ENCODE peak calls at places on chromosomes 16 and 17, in four cellular contexts. X, U, I and S are unnamed samples.

GRCh38 chr17:20191066-20191465 is 181.9 kb downstream of the SPECC1 start:
- DNase-seq in X (no peak), U (no peak), I (no peak), S (no peak)

GRCh38 chr17:39702901-39703893 is 3.3 kb downstream of the ERBB2 start:
- DNase-seq in X (no peak), U (no peak), I (no peak), S (peak)

GRCh38 chr17:30244853-30245385 is 9.4 kb upstream of the SLC6A4 start:
- DNase-seq in X (no peak), U (no peak), I (no peak), S (no peak)

GRCh38 chr16:9683677-9684076 is 498.6 kb downstream of the GRIN2A start:
- DNase-seq in X (no peak), U (no peak), I (no peak), S (no peak)

GRCh38 chr17:80220709-80221215 is 535 bp downstream of the SLC26A11 start:
- DNase-seq in X (no peak), U (peak), I (peak), S (no peak)

GRCh38 chr16:67016143-67016542 is 12.8 kb upstream of the CBFB start:
- DNase-seq in X (no peak), U (peak), I (no peak), S (no peak)

GRCh38 chr17:41647940-41648410 is 23.6 kb upstream of the KRT17 start:
- DNase-seq in X (peak), U (peak), I (peak), S (peak)

GRCh38 chr17:2122641-2123302 is 67.9 kb downstream of the HIC1 start:
- DNase-seq in X (no peak), U (peak), I (peak), S (peak)

GRCh38 chr16:65975049-65975708 is 391.3 kb upstream of the CDH5 start:
- DNase-seq in X (no peak), U (no peak), I (no peak), S (no peak)

GRCh38 chr17:81457396-81457795 is 55.2 kb downstream of the ACTG1 start:
- DNase-seq in X (no peak), U (no peak), I (no peak), S (no peak)

GRCh38 chr16:574021-574760 is 4.4 kb downstream of the PIGQ start:
- DNase-seq in X (no peak), U (no peak), I (no peak), S (no peak)

GRCh38 chr16:64933890-64934289 is 188.0 kb downstream of the CDH11 start:
- DNase-seq in X (no peak), U (no peak), I (no peak), S (no peak)

GRCh38 chr16:23504453-23505179 is 5.7 kb downstream of the GGA2 start:
- DNase-seq in X (peak), U (peak), I (peak), S (peak)

GRCh38 chr17:28549274-28550132 is 2.9 kb downstream of the UNC119 start:
- DNase-seq in X (no peak), U (no peak), I (no peak), S (no peak)

GRCh38 chr17:28548417-28549130 is 3.9 kb downstream of the UNC119 start:
- DNase-seq in X (no peak), U (no peak), I (no peak), S (no peak)

GRCh38 chr17:28545787-28546415 is 6.5 kb downstream of the UNC119 start:
- DNase-seq in X (no peak), U (no peak), I (no peak), S (no peak)

GRCh38 chr17:28547096-28547622 is 5.3 kb downstream of the UNC119 start:
- DNase-seq in X (no peak), U (no peak), I (no peak), S (peak)

DNA sequence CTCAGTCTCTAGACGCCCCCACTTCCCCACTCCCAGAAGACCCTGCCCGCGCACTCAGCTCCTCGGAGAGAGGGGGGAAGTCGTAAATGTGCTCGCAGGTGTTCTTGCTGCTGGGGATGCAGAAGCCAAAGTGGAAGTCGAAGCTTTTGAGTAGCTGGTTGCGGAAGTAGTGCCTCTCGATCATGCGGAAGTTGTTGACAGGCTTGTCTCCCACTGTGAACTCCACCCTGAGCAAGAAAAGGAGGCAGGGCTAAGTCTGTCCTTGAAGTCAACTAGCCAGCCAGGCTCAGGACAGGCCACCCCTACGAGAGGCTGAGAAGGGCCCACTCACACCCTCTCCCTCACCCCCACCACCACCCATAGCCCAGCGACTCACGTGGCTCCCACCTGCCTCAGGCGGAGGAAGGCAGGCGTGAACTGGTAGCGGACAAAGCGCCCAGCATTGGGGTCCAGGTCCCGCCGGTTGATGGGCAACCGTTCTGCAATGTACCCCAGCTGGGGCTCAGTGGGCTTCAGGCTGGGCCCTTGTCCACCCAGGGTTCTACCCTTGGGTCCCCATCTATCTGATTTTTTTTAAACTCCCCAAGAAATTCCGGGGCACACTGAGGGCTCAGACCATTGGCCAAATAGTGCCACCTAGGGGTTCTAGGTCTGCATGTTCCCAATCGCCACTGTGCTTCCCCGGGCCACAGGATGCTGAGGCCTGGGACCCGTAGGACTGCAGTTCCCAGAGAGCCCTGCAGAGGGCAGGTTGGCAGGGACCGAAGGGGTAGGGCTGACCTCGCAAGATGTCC is 4.6 kb downstream of the UNC119 start:
- DNase-seq in X (peak), U (peak), I (peak), S (peak)
- H3K27ac ChIP-seq in X (no peak), U (no peak), I (no peak), S (no peak)

GRCh38 chr17:28895794-28896447 is 1.6 kb downstream of the FLOT2 start:
- DNase-seq in X (no peak), U (no peak), I (no peak), S (no peak)
- H3K27ac ChIP-seq in X (no peak), U (peak), I (peak), S (no peak)

GRCh38 chr17:75317671-75318070 is 28.4 kb upstream of the SLC25A19 start:
- DNase-seq in X (no peak), U (no peak), I (no peak), S (no peak)
- H3K27ac ChIP-seq in X (no peak), U (no peak), I (no peak), S (no peak)

DNA sequence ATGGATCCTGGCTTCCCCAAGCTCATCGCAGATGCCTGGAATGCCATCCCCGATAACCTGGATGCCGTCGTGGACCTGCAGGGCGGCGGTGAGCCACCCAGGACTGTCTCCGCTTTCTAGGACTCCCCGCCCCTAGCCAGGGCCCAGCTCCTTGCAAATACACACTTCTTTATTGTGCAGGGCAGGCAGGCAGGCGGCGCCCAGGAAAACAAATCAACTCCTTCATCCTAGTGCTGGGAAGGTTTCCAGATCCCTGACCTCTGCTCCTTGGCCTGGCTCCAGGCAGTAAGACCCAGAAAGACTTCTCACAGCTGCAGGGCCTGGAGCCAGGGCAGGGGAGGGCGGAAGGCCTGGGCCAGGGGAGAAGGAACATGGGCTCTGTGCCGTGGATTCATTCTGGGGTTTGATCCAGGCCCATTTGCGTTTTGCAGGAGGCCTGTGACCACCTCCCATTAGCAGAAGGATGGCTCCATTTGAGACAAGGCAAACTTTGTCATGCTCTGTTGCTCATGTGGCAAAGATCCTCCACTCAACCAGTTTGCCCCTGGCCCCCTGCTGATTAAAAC is 6.0 kb upstream of the LPCAT2 start:
- DNase-seq in X (no peak), U (peak), I (peak), S (peak)
- H3K27ac ChIP-seq in X (peak), U (peak), I (peak), S (peak)

GRCh38 chr16:4767872-4768548 is 1.0 kb upstream of the ZNF500 start:
- DNase-seq in X (no peak), U (peak), I (no peak), S (peak)
- H3K27ac ChIP-seq in X (peak), U (peak), I (peak), S (peak)